ENCODE peak calls at places on chromosome 15, in four cellular contexts. N, W, X and A are unnamed samples.
A peak's percentile ranks its signal among the peaks of the same experiment; 100 is the strongest.

GRCh38 chr15:35499723-35500122 is 46.2 kb downstream of the DPH6 start:
- DNase-seq in N (no peak), W (no peak), X (no peak), A (no peak)

GRCh38 chr15:79296583-79296982 is 14.1 kb downstream of the ANKRD34C start:
- DNase-seq in W (no peak), X (no peak), N (no peak), A (no peak)

GRCh38 chr15:82789491-82789890 is 16.4 kb downstream of the FSD2 start:
- DNase-seq in W (no peak), X (no peak), N (no peak), A (no peak)

GRCh38 chr15:70498096-70498626 is 265.2 kb downstream of the UACA start:
- DNase-seq in X (no peak), W (no peak), N (no peak), A (no peak)

GRCh38 chr15:39030291-39031070 is 465.9 kb upstream of the RASGRP1 start:
- DNase-seq in W (no peak), N (no peak), X (no peak), A (no peak)

GRCh38 chr15:66290518-66290917 is 2.9 kb upstream of the DIS3L start:
- DNase-seq in N (no peak), X (no peak), W (no peak), A (no peak)

GRCh38 chr15:77419050-77419835 is 661 bp downstream of the PEAK1 start:
- DNase-seq in N (peak; percentile 5), W (peak; percentile 57), X (peak; percentile 20), A (peak; percentile 77)

GRCh38 chr15:34986326-34987181 is 1.5 kb downstream of the ZNF770 start:
- DNase-seq in N (no peak), X (no peak), W (no peak), A (no peak)

GRCh38 chr15:58146734-58147133 is 8.6 kb downstream of the AQP9 start:
- DNase-seq in X (no peak), W (no peak), N (no peak), A (no peak)

GRCh38 chr15:74307827-74308642 is 59.4 kb downstream of the CYP11A1 start:
- DNase-seq in W (peak; percentile 61), X (no peak), N (no peak), A (no peak)